ENCODE peak calls at places on chromosomes 7 and 10, in seven cellular contexts. N is suprapubic skin, P is spleen, H is sigmoid colon, B is HCT116, D is esophagus muscularis mucosa, E is HepG2. U is an unnamed sample.

GRCh38 chr10:46556515-46557318 is at the start of gene GPRIN2:
- DNase-seq in P (peak; percentile 75), D (no peak), N (peak; percentile 85), E (no peak), B (no peak), H (peak; percentile 72), U (peak; percentile 94)

GRCh38 chr7:22346383-22347107 is 10.4 kb downstream of the RAPGEF5 start:
- DNase-seq in D (no peak), P (no peak), N (no peak), B (no peak), H (no peak), E (peak; percentile 74), U (no peak)

GRCh38 chr10:78552261-78552811 is 516.4 kb upstream of the ZMIZ1 start:
- DNase-seq in P (no peak), B (no peak), N (no peak), H (peak; percentile 95), E (no peak), D (peak; percentile 94), U (no peak)

GRCh38 chr10:104331208-104331838 is 6.9 kb downstream of the ITPRIP start:
- DNase-seq in H (peak; percentile 68), P (peak; percentile 68), E (peak; percentile 70), D (no peak), B (peak; percentile 44), N (peak; percentile 78), U (no peak)

GRCh38 chr7:120709931-120710330 is 148.0 kb downstream of the TSPAN12 start:
- DNase-seq in D (no peak), H (no peak), E (no peak), N (no peak), B (no peak), P (no peak), U (no peak)

GRCh38 chr7:50304158-50304910 is at the start of gene IKZF1:
- DNase-seq in N (no peak), B (no peak), P (peak; percentile 96), E (no peak), H (peak; percentile 78), D (no peak), U (peak; percentile 93)

GRCh38 chr7:31068006-31068675 is 16.0 kb downstream of the ADCYAP1R1 start:
- DNase-seq in H (peak; percentile 30), B (no peak), D (no peak), E (no peak), P (peak; percentile 43), N (no peak), U (no peak)

GRCh38 chr10:125054664-125055273 is 105.6 kb downstream of the CTBP2 start:
- DNase-seq in P (no peak), N (no peak), B (no peak), D (no peak), H (no peak), E (no peak), U (no peak)

GRCh38 chr7:116799912-116800311 is 62.5 kb upstream of the CAPZA2 start:
- DNase-seq in B (no peak), D (no peak), P (no peak), N (no peak), E (no peak), H (no peak), U (no peak)

GRCh38 chr10:68099736-68100135 is 9.6 kb upstream of the MYPN start:
- DNase-seq in P (no peak), N (no peak), B (no peak), E (no peak), D (no peak), H (no peak), U (no peak)

GRCh38 chr10:124342136-124342820 is 76.4 kb downstream of the OAT start:
- DNase-seq in H (peak; percentile 50), B (no peak), D (no peak), N (no peak), P (peak; percentile 54), E (no peak), U (peak; percentile 20)

GRCh38 chr10:120969219-120969645 is 118.1 kb downstream of the WDR11 start:
- DNase-seq in P (no peak), N (no peak), B (no peak), D (no peak), E (no peak), H (no peak), U (no peak)

GRCh38 chr10:77290528-77291155 is 347.0 kb downstream of the KCNMA1 start:
- DNase-seq in E (no peak), N (no peak), H (peak; percentile 17), P (no peak), B (no peak), D (no peak), U (no peak)
- TF ChIP-seq POLR2A in E (no peak), N (no peak), H (no peak), P (no peak), B (no peak), D (no peak), U (no peak)

DNA sequence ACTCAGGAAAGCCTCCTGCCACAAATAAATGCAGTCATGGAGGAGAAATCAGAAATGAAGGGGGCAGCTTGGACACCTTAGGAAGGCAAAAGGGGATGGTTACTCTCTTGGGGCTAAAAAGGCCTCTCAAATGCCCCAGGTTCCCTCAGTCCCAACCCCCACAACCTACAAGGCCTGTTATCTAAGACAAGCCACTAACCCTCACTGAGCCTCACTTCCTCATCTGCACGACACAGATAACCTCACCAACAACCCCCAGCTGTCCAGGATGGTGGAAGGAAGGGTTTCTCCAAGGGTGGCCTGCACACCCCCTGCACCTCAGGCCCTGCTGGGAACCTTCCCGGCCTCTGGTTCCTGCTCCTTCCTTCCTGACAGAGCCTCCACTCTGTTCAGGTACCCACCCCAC is 29.2 kb downstream of the SORBS1 start:
- DNase-seq in D (no peak), N (no peak), P (no peak), B (no peak), E (no peak), H (no peak), U (no peak)
- H3K4me1 ChIP-seq in D (peaks cover 93% of the 10 kb centered on the region), N (peaks cover 10% of the 10 kb centered on the region), P (peaks cover 14% of the 10 kb centered on the region), B (peaks cover 16% of the 10 kb centered on the region), E (peaks cover 77% of the 10 kb centered on the region), H (peaks cover 100% of the 10 kb centered on the region), U (peaks cover 39% of the 10 kb centered on the region)

DNA sequence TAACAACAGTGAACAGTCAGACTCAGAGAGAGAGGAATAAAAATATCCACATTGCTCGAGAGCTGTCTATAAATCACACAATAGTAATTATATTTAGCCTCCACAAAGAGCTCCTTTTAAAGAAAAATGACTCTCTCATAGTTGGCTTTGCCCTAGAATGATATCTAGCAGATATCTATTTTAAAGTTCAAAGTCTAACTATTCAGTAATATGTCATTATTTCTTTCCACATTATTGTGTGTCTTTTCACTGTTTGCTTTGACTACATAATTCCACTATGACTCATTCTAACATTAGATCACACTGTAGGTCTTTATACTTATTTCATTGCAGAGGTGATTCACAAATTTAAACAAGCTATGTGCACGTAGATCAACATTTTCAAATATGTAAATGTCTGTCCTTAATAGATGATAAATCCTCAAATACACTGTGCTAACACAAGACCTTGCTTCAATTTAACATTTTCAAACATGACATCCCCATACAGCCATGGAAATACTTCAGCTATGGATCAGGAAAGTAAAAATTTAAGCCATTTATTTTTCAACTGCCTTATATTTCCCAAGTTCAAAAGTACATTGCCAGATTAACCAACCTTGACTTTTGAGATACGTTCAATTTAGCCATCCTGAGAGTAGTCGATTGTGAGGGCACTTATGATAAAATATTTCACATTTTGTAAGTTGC is 99.9 kb upstream of the AKR1E2 start:
- DNase-seq in E (peak; percentile 85), N (no peak), D (no peak), H (no peak), B (peak; percentile 83), P (no peak), U (no peak)
- TF ChIP-seq POLR2AphosphoS5 in E (no peak), N (no peak), D (no peak), H (no peak), B (peak; percentile 28), P (no peak), U (no peak)

DNA sequence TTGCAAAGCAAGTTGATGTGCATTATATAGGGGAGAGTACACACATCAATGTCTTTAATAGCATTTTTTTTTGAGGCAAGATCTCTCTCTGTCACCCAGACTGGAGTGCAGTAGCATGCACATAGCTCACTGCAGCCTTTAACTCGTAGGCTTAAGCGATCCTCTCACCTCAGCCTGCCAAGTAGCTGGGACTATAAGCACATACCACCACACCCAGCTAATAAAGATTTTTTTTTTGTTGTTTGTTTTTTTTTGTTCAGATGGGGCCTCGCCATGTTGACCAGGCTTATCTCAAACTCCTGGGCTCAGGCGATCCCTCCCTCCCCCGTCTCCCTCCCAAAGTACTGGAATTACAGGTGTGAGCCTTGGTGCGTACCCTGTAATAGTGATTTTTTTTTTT is 1.5 kb downstream of the UMAD1 start:
- DNase-seq in N (no peak), P (no peak), D (no peak), E (no peak), H (no peak), B (no peak), U (no peak)
- TF ChIP-seq POLR2A in N (no peak), P (no peak), D (no peak), E (no peak), H (no peak), B (no peak), U (no peak)

U was measured in upper lobe of left lung.